ENCODE peak calls at places on chromosome 19, in nine cellular contexts. B, C, D, U, O, G, L, V and H are unnamed samples.

GRCh38 chr19:3842948-3843347 is 25.9 kb downstream of the ZFR2 start:
- DNase-seq in V (no peak), D (no peak), L (no peak), C (no peak), B (no peak), G (no peak), U (no peak), O (no peak), H (no peak)

GRCh38 chr19:48333467-48334384 is 8.4 kb downstream of the EMP3 start:
- DNase-seq in O (peak), D (peak), G (peak), L (peak), U (peak), C (peak), B (peak), V (peak), H (peak)

GRCh38 chr19:38318595-38319142 is 976 bp upstream of the KCNK6 start:
- DNase-seq in D (no peak), B (no peak), G (peak), O (no peak), L (no peak), U (no peak), V (no peak), C (no peak), H (no peak)

GRCh38 chr19:398719-399118 is 10.2 kb downstream of the C2CD4C start:
- DNase-seq in C (no peak), B (no peak), G (no peak), L (no peak), D (no peak), O (no peak), U (no peak), V (no peak), H (no peak)

GRCh38 chr19:6056282-6056741 is 54.0 kb downstream of the RFX2 start:
- DNase-seq in V (no peak), O (no peak), B (no peak), L (no peak), G (no peak), D (peak), C (peak), U (no peak), H (no peak)

GRCh38 chr19:5308471-5309437 is 31.9 kb downstream of the PTPRS start:
- DNase-seq in O (no peak), C (peak), U (no peak), G (peak), B (no peak), V (peak), D (no peak), L (no peak), H (no peak)

GRCh38 chr19:33689886-33690285 is 68.1 kb downstream of the CHST8 start:
- DNase-seq in C (no peak), U (no peak), D (no peak), G (no peak), V (no peak), O (no peak), L (no peak), B (no peak), H (no peak)

GRCh38 chr19:39936020-39936419 is 1.6 kb upstream of the FCGBP start:
- DNase-seq in U (no peak), C (no peak), O (no peak), V (no peak), B (no peak), G (no peak), L (no peak), D (no peak), H (no peak)

GRCh38 chr19:33905937-33906577 is 109.4 kb downstream of the KCTD15 start:
- DNase-seq in O (no peak), C (no peak), V (no peak), L (no peak), U (no peak), B (peak), D (no peak), G (peak), H (no peak)

GRCh38 chr19:2869618-2870017 is 2.5 kb downstream of the ZNF556 start:
- DNase-seq in O (no peak), V (no peak), L (no peak), U (no peak), D (no peak), C (no peak), G (no peak), B (no peak), H (peak)

GRCh38 chr19:5338661-5339469 is 1.7 kb downstream of the PTPRS start:
- DNase-seq in U (no peak), L (no peak), D (no peak), G (no peak), C (no peak), O (no peak), V (peak), B (no peak), H (no peak)

GRCh38 chr19:42965204-42965603 is 28.2 kb upstream of the PSG7 start:
- DNase-seq in G (no peak), C (no peak), B (no peak), L (no peak), D (no peak), V (no peak), U (no peak), O (no peak), H (no peak)

GRCh38 chr19:57813919-57814504 is 701 bp downstream of the ZNF552 start:
- DNase-seq in O (no peak), D (peak), V (no peak), B (no peak), L (no peak), G (no peak), C (no peak), U (no peak), H (no peak)

GRCh38 chr19:1920644-1921043 is 15.4 kb downstream of the ADAT3 start:
- DNase-seq in L (no peak), V (no peak), D (no peak), G (no peak), C (no peak), B (no peak), O (no peak), U (no peak), H (no peak)

GRCh38 chr19:16628984-16629691 is 1.1 kb upstream of the MED26 start:
- DNase-seq in G (peak), C (peak), O (no peak), B (no peak), U (no peak), L (no peak), D (peak), V (no peak), H (peak)

GRCh38 chr19:18291590-18292459 is 10.4 kb upstream of the JUND start:
- DNase-seq in O (peak), G (peak), C (peak), D (peak), B (peak), L (peak), V (no peak), U (peak), H (peak)

GRCh38 chr19:8641908-8642547 is 11.6 kb downstream of the NFILZ start:
- DNase-seq in C (no peak), U (peak), D (peak), V (no peak), O (no peak), B (no peak), G (no peak), L (no peak), H (peak)

GRCh38 chr19:39498262-39499081 is at the start of gene DLL3:
- DNase-seq in L (no peak), B (no peak), V (peak), U (no peak), D (peak), C (peak), O (no peak), G (no peak), H (no peak)

GRCh38 chr19:40616178-40616577 is 15.0 kb downstream of the LTBP4 start:
- DNase-seq in G (no peak), D (no peak), L (no peak), O (no peak), C (no peak), V (no peak), B (no peak), U (no peak), H (peak)

GRCh38 chr19:17706750-17707181 is 12.5 kb upstream of the MAP1S start:
- DNase-seq in V (no peak), O (no peak), B (no peak), G (no peak), C (no peak), U (no peak), L (no peak), D (no peak), H (no peak)

GRCh38 chr19:28563964-28564914 is 648.7 kb downstream of the UQCRFS1 start:
- DNase-seq in U (no peak), L (no peak), C (no peak), G (no peak), V (peak), O (no peak), D (no peak), B (no peak), H (no peak)

GRCh38 chr19:29483641-29483920 is 42.2 kb upstream of the VSTM2B start:
- DNase-seq in O (no peak), U (no peak), L (no peak), C (no peak), D (no peak), G (no peak), V (no peak), B (no peak), H (no peak)

GRCh38 chr19:8396563-8397203 is 6.5 kb downstream of the RAB11B start:
- DNase-seq in V (no peak), D (peak), G (peak), U (peak), B (peak), O (peak), C (no peak), L (peak), H (peak)

GRCh38 chr19:5957132-5957531 is 20.8 kb downstream of the RANBP3 start:
- DNase-seq in C (peak), O (no peak), V (no peak), U (no peak), G (no peak), B (no peak), L (no peak), D (peak), H (no peak)

GRCh38 chr19:44570984-44571684 is 41.7 kb upstream of the CEACAM20 start:
- DNase-seq in V (peak), U (peak), B (peak), C (peak), G (no peak), D (peak), O (peak), L (no peak), H (peak)

GRCh38 chr19:45758921-45759320 is 10.1 kb downstream of the SIX5 start:
- DNase-seq in B (no peak), L (no peak), D (no peak), V (no peak), U (no peak), G (no peak), C (no peak), O (no peak), H (no peak)

GRCh38 chr19:1410136-1410786 is 2.9 kb downstream of the DAZAP1 start:
- DNase-seq in C (no peak), V (no peak), L (no peak), O (no peak), D (peak), G (no peak), B (peak), U (no peak), H (peak)

GRCh38 chr19:4537953-4538600 is 1.8 kb downstream of the LRG1 start:
- DNase-seq in D (peak), B (no peak), L (no peak), U (no peak), O (no peak), G (no peak), V (no peak), C (no peak), H (no peak)

GRCh38 chr19:9891609-9892373 is 44.5 kb downstream of the OLFM2 start:
- DNase-seq in B (no peak), V (no peak), D (no peak), L (no peak), G (no peak), U (no peak), C (no peak), O (no peak), H (no peak)

GRCh38 chr19:52274191-52274590 is 4.8 kb downstream of the ZNF766 start:
- DNase-seq in V (no peak), D (no peak), L (no peak), O (no peak), C (no peak), G (no peak), U (no peak), B (no peak), H (no peak)

GRCh38 chr19:17318966-17319365 is 9.6 kb downstream of the DDA1 start:
- DNase-seq in V (no peak), C (no peak), B (no peak), D (no peak), G (no peak), O (no peak), L (no peak), U (no peak), H (no peak)

GRCh38 chr19:5719274-5719960 is 529 bp downstream of the LONP1 start:
- DNase-seq in B (peak), L (no peak), G (no peak), D (peak), C (no peak), V (no peak), O (peak), U (no peak), H (peak)

GRCh38 chr19:15320118-15320517 is 12.2 kb downstream of the BRD4 start:
- DNase-seq in C (no peak), B (no peak), D (no peak), V (no peak), G (no peak), O (no peak), L (no peak), U (no peak), H (no peak)

GRCh38 chr19:52535831-52536800 is 8.6 kb downstream of the ZNF808 start:
- DNase-seq in O (peak), L (peak), B (peak), G (peak), D (no peak), V (peak), U (no peak), C (no peak), H (no peak)

GRCh38 chr19:14517840-14518505 is at the start of gene DNAJB1:
- DNase-seq in L (peak), G (peak), V (no peak), D (peak), B (peak), O (no peak), U (peak), C (peak), H (peak)

GRCh38 chr19:29117926-29118325 is 95.0 kb downstream of the UQCRFS1 start:
- DNase-seq in O (no peak), B (no peak), D (no peak), V (no peak), C (no peak), L (no peak), U (no peak), G (no peak), H (no peak)

GRCh38 chr19:40555978-40556689 is 20.5 kb upstream of the SHKBP1 start:
- DNase-seq in B (no peak), L (no peak), O (no peak), C (no peak), D (no peak), G (no peak), V (no peak), U (no peak), H (no peak)

GRCh38 chr19:45817725-45818301 is 2.7 kb upstream of the RSPH6A start:
- DNase-seq in G (no peak), U (no peak), O (no peak), D (peak), C (peak), L (no peak), V (no peak), B (no peak), H (no peak)

GRCh38 chr19:19296953-19297689 is 23.2 kb downstream of the SUGP1 start:
- DNase-seq in G (no peak), U (no peak), C (no peak), B (no peak), L (no peak), O (no peak), D (no peak), V (no peak), H (no peak)

GRCh38 chr19:4140237-4140711 is 13.2 kb upstream of the CREB3L3 start:
- DNase-seq in G (no peak), V (peak), C (peak), L (no peak), D (peak), U (peak), B (peak), O (no peak), H (peak)